ENCODE peak calls at places on chromosomes 12 and 14, in seven cellular contexts. H is H1; S is pancreas; D is colonic mucosa; B is CD4-positive, CD25-positive, alpha-beta regulatory T cell; Q is suprapubic skin; T is aorta. O is an unnamed sample. For H3K9me3, the result is how much of the 10 kb centered on the place peaks cover.

GRCh38 chr12:3137268-3137761 is 60.1 kb downstream of the TSPAN9 start:
- DNase-seq in H (peak), S (no peak), D (no peak), B (no peak), Q (no peak), T (peak), O (no peak)

GRCh38 chr14:59570122-59570521 is 6.5 kb downstream of the CCDC175 start:
- DNase-seq in H (no peak), S (no peak), D (peak), B (no peak), Q (no peak), T (no peak), O (no peak)

GRCh38 chr12:45166056-45166455 is 49.8 kb upstream of the ANO6 start:
- DNase-seq in H (no peak), S (no peak), D (no peak), B (no peak), Q (no peak), T (no peak), O (no peak)

GRCh38 chr12:62969695-62970094 is 34.7 kb upstream of the PPM1H start:
- DNase-seq in H (no peak), S (no peak), D (no peak), B (no peak), Q (no peak), T (no peak), O (no peak)

GRCh38 chr12:93090768-93091172 is 161.7 kb upstream of the EEA1 start:
- DNase-seq in H (no peak), S (no peak), D (no peak), B (peak), Q (no peak), T (no peak), O (no peak)

GRCh38 chr12:122282066-122282465 is 15.8 kb upstream of the VPS33A start:
- DNase-seq in H (no peak), S (no peak), D (no peak), B (no peak), Q (no peak), T (no peak), O (no peak)

GRCh38 chr12:57145460-57146059 is 1.9 kb downstream of the LRP1-AS start:
- DNase-seq in H (no peak), S (no peak), D (no peak), B (no peak), Q (no peak), T (peak), O (no peak)

GRCh38 chr14:66101662-66102061 is 384.5 kb upstream of the CCDC196 start:
- DNase-seq in H (no peak), S (no peak), D (no peak), B (no peak), Q (no peak), T (no peak), O (no peak)

GRCh38 chr12:28759334-28759733 is 389.7 kb upstream of the FAR2 start:
- DNase-seq in H (peak), S (no peak), D (no peak), B (no peak), Q (no peak), T (no peak), O (no peak)

GRCh38 chr12:88985011-88985410 is 367.3 kb downstream of the DUSP6 start:
- DNase-seq in H (no peak), S (no peak), D (no peak), B (no peak), Q (no peak), T (no peak), O (no peak)

GRCh38 chr12:109277899-109278762 is 31.0 kb downstream of the FOXN4 start:
- DNase-seq in H (no peak), S (no peak), D (peak), B (no peak), Q (no peak), T (peak), O (no peak)

GRCh38 chr14:69547701-69548348 is 26.8 kb downstream of the CCDC177 start:
- DNase-seq in H (peak), S (no peak), D (no peak), B (no peak), Q (no peak), T (no peak), O (no peak)

GRCh38 chr12:89135976-89136634 is 216.2 kb downstream of the DUSP6 start:
- DNase-seq in H (no peak), S (no peak), D (no peak), B (no peak), Q (no peak), T (no peak), O (no peak)

GRCh38 chr12:6182279-6182898 is 17.8 kb upstream of the CD9 start:
- DNase-seq in H (no peak), S (peak), D (peak), B (no peak), Q (peak), T (peak), O (no peak)

GRCh38 chr12:112987561-112987960 is 9.2 kb downstream of the OAS2 start:
- DNase-seq in H (no peak), S (no peak), D (no peak), B (no peak), Q (no peak), T (no peak), O (no peak)

GRCh38 chr14:45070215-45070614 is 13.7 kb upstream of the PRPF39 start:
- DNase-seq in H (no peak), S (no peak), D (no peak), B (no peak), Q (no peak), T (no peak), O (no peak)

GRCh38 chr14:85546390-85546789 is 16.4 kb downstream of the FLRT2 start:
- DNase-seq in H (no peak), S (no peak), D (no peak), B (no peak), Q (no peak), T (no peak), O (no peak)

GRCh38 chr12:99122496-99122895 is 477.4 kb downstream of the APAF1 start:
- DNase-seq in H (no peak), S (no peak), D (no peak), B (no peak), Q (no peak), T (no peak), O (no peak)

GRCh38 chr12:82069931-82070514 is 288.2 kb downstream of the CCDC59 start:
- DNase-seq in H (no peak), S (no peak), D (no peak), B (no peak), Q (no peak), T (no peak), O (no peak)

GRCh38 chr12:23504641-23505399 is 444.6 kb downstream of the SOX5 start:
- DNase-seq in H (no peak), S (no peak), D (no peak), B (no peak), Q (no peak), T (no peak), O (no peak)

DNA sequence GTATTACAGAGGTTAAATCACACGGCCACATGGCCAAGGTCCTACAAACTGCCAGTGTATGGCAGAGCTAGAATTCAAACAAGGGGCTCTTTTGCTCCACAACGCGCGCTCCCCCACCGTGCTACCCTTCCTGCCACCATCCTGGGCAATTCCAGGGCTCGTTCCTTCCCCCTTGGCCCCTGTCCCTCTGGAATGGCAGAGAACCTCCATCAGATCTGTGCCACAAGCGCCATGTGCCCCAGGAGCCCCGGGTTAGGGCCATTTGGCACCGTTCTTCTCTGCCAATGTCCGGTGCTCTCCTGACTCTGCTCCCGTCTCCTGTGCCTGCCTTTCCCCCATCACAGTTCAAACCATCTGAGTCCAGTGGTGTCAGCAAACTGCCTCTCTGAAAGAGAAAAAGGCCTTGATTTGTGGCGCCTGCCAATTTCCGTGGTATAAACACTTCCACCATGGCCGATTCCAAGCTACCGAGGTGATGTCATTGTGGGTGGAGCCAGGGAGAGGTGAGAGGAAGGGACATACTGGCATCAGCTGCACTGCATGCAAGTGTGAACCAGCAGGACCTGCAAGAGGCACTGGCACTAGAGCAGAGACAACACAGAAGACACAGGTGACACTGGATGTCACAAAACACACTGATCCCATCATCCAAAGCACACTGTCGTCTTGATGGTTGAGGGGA is 163.1 kb downstream of the CALM1 start:
- DNase-seq in H (no peak), S (no peak), D (no peak), B (no peak), Q (no peak), T (peak), O (no peak)
- H3K9me3 ChIP-seq in H (under half), S (under half), D (under half), B (under half), Q (under half), T (under half), O (under half)

GRCh38 chr12:47989023-47989417 is 15.3 kb downstream of the COL2A1 start:
- DNase-seq in H (no peak), S (no peak), D (no peak), B (no peak), Q (peak), T (no peak), O (no peak)
- H3K27ac ChIP-seq in H (no peak), S (no peak), D (no peak), B (no peak), Q (no peak), T (no peak), O (no peak)

GRCh38 chr12:104935892-104936291 is 22.2 kb downstream of the SLC41A2 start:
- DNase-seq in H (no peak), S (no peak), D (no peak), B (no peak), Q (no peak), T (no peak), O (no peak)
- H3K4me3 ChIP-seq in H (no peak), S (no peak), D (no peak), B (no peak), Q (no peak), T (no peak), O (no peak)

GRCh38 chr14:23624830-23625404 is 11.2 kb upstream of the DHRS2 start:
- DNase-seq in H (no peak), S (no peak), D (no peak), B (no peak), Q (no peak), T (no peak), O (no peak)
- H3K9me3 ChIP-seq in H (under half), S (under half), D (under half), B (under half), Q (under half), T (under half), O (under half)

GRCh38 chr14:104734051-104734587 is 10.1 kb downstream of the ADSS1 start:
- DNase-seq in H (no peak), S (no peak), D (no peak), B (no peak), Q (no peak), T (no peak), O (no peak)
- H3K27ac ChIP-seq in H (no peak), S (no peak), D (no peak), B (no peak), Q (no peak), T (no peak), O (no peak)

DNA sequence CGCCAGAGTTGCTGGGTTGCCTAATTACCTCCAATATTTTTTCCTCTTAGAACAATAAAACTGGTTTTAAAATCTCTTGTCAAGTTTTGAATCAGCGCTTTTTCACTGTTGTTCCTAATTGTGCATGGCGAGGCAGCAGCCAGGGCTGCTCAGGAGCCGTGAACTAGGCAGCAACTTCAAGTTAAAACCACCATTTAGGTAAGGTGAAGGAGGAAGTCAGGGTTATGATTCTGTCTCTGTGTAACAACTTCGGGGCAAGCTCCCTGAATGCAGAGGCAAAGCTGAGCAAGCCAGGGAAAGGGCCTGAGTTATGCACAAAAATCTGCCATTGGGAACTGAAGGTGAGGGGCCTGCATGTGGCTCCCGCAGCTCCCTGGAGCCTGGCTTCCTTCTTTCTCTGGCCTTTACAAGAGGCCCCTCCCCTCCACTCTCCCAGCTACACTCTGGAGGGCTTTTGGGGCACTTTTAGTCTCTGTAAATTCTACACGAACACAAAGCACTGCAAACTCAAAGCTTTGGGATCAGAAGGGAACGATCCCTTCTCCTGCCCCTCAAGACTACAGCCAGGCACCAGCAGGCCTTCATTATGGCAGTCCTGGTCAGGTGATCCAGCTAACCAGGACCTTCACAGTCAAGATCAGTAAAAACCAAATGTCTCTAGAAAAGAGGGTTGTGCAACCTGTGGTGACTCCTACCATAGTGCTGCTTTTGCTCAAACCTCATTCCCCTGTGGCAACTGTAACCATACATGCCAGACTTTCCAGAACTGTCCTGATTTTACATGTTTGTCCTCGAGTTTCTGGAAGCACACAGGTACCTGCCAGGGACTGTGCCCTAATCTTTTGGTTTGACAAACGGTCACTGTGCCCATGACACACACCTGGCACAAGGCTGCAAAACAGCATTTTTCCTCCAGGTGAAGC is 67.3 kb upstream of the PTGR2 start:
- DNase-seq in H (no peak), S (peak), D (no peak), B (peak), Q (peak), T (peak), O (no peak)
- H3K4me3 ChIP-seq in H (no peak), S (no peak), D (peak), B (peak), Q (peak), T (no peak), O (peak)

GRCh38 chr12:133083345-133083744 is 2.6 kb downstream of the ZNF140 start:
- DNase-seq in H (no peak), S (no peak), D (no peak), B (no peak), Q (no peak), T (no peak), O (no peak)
- H3K9me3 ChIP-seq in H (half or more), S (under half), D (under half), B (half or more), Q (half or more), T (under half), O (under half)

DNA sequence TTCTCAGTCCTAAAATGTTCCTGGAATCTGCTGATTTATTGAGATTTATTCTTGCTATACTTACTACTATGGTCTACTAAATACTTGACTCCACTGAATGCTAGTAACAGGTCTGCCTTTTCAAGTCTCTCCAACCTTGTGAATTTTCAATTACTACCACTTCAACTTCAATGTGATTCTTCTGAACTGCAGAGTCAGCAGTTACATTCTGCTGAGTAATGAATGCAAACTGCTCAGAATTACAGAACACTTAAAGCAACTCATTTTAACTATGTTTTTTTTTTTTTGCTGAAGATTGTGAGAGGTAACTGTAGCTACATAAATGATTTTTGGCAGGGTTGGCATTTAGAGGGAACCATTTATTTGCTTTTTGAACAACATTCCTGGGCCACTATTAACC is 41.8 kb downstream of the ARF6 start:
- DNase-seq in H (no peak), S (no peak), D (no peak), B (peak), Q (no peak), T (no peak), O (no peak)
- H3K27ac ChIP-seq in H (no peak), S (no peak), D (no peak), B (no peak), Q (no peak), T (no peak), O (no peak)

DNA sequence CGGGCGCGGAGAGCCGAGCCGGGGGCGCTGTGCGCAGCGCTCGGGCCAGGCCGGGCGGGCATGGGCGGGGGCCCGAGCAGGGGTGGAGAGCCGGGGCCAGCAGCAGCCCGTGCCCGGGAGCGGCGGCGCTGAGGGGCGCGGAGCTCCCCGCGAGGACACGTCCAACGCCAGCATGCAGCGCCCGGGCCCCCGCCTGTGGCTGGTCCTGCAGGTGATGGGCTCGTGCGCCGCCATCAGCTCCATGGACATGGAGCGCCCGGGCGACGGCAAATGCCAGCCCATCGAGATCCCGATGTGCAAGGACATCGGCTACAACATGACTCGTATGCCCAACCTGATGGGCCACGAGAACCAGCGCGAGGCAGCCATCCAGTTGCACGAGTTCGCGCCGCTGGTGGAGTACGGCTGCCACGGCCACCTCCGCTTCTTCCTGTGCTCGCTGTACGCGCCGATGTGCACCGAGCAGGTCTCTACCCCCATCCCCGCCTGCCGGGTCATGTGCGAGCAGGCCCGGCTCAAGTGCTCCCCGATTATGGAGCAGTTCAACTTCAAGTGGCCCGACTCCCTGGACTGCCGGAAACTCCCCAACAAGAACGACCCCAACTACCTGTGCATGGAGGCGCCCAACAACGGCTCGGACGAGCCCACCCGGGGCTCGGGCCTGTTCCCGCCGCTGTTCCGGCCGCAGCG is 652 bp downstream of the FZD10 start:
- DNase-seq in H (peak), S (no peak), D (no peak), B (peak), Q (no peak), T (no peak), O (no peak)
- H3K4me3 ChIP-seq in H (peak), S (peak), D (peak), B (no peak), Q (peak), T (peak), O (no peak)